ENCODE peak calls at places on chromosomes 16 and 17, in four cellular contexts. T is NCI-H1417, Y is D721Med, D is amniotic stem cell. Q is an unnamed sample.
A peak's percentile ranks its signal among the peaks of the same experiment; 100 is the strongest.

GRCh38 chr17:55959756-55960155 is 193.5 kb upstream of the ANKFN1 start:
- DNase-seq in T (no peak), D (no peak), Y (no peak), Q (no peak)

GRCh38 chr17:50934672-50935200 is 68.6 kb upstream of the TOB1 start:
- DNase-seq in T (peak; percentile 70), Y (peak; percentile 4), D (no peak), Q (no peak)

GRCh38 chr17:62614142-62614541 is 13.3 kb upstream of the MRC2 start:
- DNase-seq in Y (no peak), D (peak; percentile 69), T (no peak), Q (no peak)

GRCh38 chr17:78022425-78022824 is 63.9 kb downstream of the TNRC6C start:
- DNase-seq in Y (no peak), D (peak; percentile 52), T (no peak), Q (no peak)

GRCh38 chr17:13503526-13503925 is 98.2 kb downstream of the HS3ST3A1 start:
- DNase-seq in T (no peak), Y (no peak), D (no peak), Q (no peak)

GRCh38 chr17:59454633-59455105 is 110.7 kb upstream of the DHX40 start:
- DNase-seq in Y (no peak), D (no peak), T (no peak), Q (no peak)

GRCh38 chr17:3915642-3916012 is 638 bp downstream of the P2RX1 start:
- DNase-seq in D (no peak), Y (no peak), T (no peak), Q (no peak)

GRCh38 chr17:66548158-66548557 is 245.7 kb downstream of the PRKCA start:
- DNase-seq in T (no peak), Y (no peak), D (no peak), Q (no peak)

GRCh38 chr17:32719702-32720101 is 157.2 kb downstream of the MYO1D start:
- DNase-seq in T (no peak), D (no peak), Y (no peak), Q (no peak)

GRCh38 chr16:6149031-6149430 is 1051.4 kb upstream of the EEF2KMT start:
- DNase-seq in D (no peak), T (no peak), Y (no peak), Q (no peak)

GRCh38 chr17:36856169-36856568 is 81.1 kb upstream of the LHX1 start:
- DNase-seq in D (no peak), T (peak; percentile 53), Y (no peak), Q (no peak)

GRCh38 chr16:85563515-85564276 is 49.4 kb upstream of the GSE1 start:
- DNase-seq in D (no peak), Y (no peak), T (peak; percentile 15), Q (no peak)

GRCh38 chr17:82241183-82241925 is 12.5 kb downstream of the SLC16A3 start:
- DNase-seq in D (no peak), T (no peak), Y (no peak), Q (no peak)

GRCh38 chr17:59914274-59914854 is 21.4 kb downstream of the RPS6KB1 start:
- DNase-seq in Y (peak; percentile 33), T (peak; percentile 66), D (peak; percentile 24), Q (peak; percentile 3)

GRCh38 chr17:44363613-44364159 is at the start of gene FAM171A2:
- DNase-seq in T (peak; percentile 72), D (peak; percentile 15), Y (peak; percentile 81), Q (peak; percentile 71)

GRCh38 chr16:49416276-49416675 is 42.7 kb downstream of the C16orf78 start:
- DNase-seq in Y (no peak), D (no peak), T (no peak), Q (peak; percentile 30)

GRCh38 chr16:57826706-57827625 is 24.7 kb upstream of the KIFC3 start:
- DNase-seq in D (no peak), Y (no peak), T (peak; percentile 11), Q (peak; percentile 39)

GRCh38 chr16:68282064-68282452 is 17.7 kb downstream of the SLC7A6 start:
- DNase-seq in Y (no peak), D (no peak), T (no peak), Q (no peak)

GRCh38 chr17:14095202-14095601 is 25.9 kb downstream of the COX10 start:
- DNase-seq in T (no peak), Y (no peak), D (no peak), Q (no peak)

GRCh38 chr16:75996491-75996890 is 270.2 kb upstream of the CPHXL start:
- DNase-seq in D (no peak), T (no peak), Y (no peak), Q (no peak)

GRCh38 chr17:1606352-1606985 is 22.2 kb downstream of the SLC43A2 start:
- DNase-seq in T (no peak), Y (no peak), D (no peak), Q (peak; percentile 78)

GRCh38 chr17:70276931-70277330 is 107.6 kb downstream of the KCNJ2 start:
- DNase-seq in D (no peak), T (no peak), Y (no peak), Q (no peak)

GRCh38 chr17:39208893-39209292 is 8.8 kb downstream of the RPL19 start:
- DNase-seq in T (peak; percentile 34), D (no peak), Y (no peak), Q (no peak)

GRCh38 chr17:78493455-78494188 is 83.6 kb downstream of the DNAH17 start:
- DNase-seq in Y (no peak), D (no peak), T (no peak), Q (no peak)

GRCh38 chr17:61321344-61321743 is 78.3 kb upstream of the TBX2 start:
- DNase-seq in D (no peak), T (no peak), Y (no peak), Q (no peak)